ENCODE peak calls at places on chromosomes 6 and 20, in seven cellular contexts. One of them, this sample, is unnamed.

GRCh38 chr20:19304886-19305415 is 92.5 kb downstream of the SLC24A3 start:
- DNase-seq in H1: no peak
- DNase-seq in neuronal stem cell: no peak
- DNase-seq in H9: no peak
- DNase-seq in IMR-90: no peak
- DNase-seq in mesenchymal stem cell: no peak
- DNase-seq in trophoblast cell: no peak
- DNase-seq in this sample: no peak

GRCh38 chr20:25486377-25486776 is 78.9 kb downstream of the GINS1 start:
- DNase-seq in mesenchymal stem cell: no peak
- DNase-seq in neuronal stem cell: no peak
- DNase-seq in trophoblast cell: no peak
- DNase-seq in H1: no peak
- DNase-seq in H9: no peak
- DNase-seq in IMR-90: peak; percentile 40
- DNase-seq in this sample: no peak

GRCh38 chr6:89559487-89559886 is 79.1 kb downstream of the LYRM2 start:
- DNase-seq in H9: no peak
- DNase-seq in H1: no peak
- DNase-seq in neuronal stem cell: no peak
- DNase-seq in trophoblast cell: no peak
- DNase-seq in IMR-90: no peak
- DNase-seq in mesenchymal stem cell: no peak
- DNase-seq in this sample: no peak

GRCh38 chr6:140915001-140915950 is 1217.4 kb upstream of the GJE1 start:
- DNase-seq in trophoblast cell: no peak
- DNase-seq in H9: no peak
- DNase-seq in IMR-90: no peak
- DNase-seq in mesenchymal stem cell: no peak
- DNase-seq in H1: no peak
- DNase-seq in neuronal stem cell: no peak
- DNase-seq in this sample: no peak

GRCh38 chr6:99026135-99026534 is 78.4 kb upstream of the FBXL4 start:
- DNase-seq in mesenchymal stem cell: no peak
- DNase-seq in H9: no peak
- DNase-seq in IMR-90: no peak
- DNase-seq in neuronal stem cell: peak; percentile 15
- DNase-seq in H1: no peak
- DNase-seq in trophoblast cell: no peak
- DNase-seq in this sample: peak; percentile 59

GRCh38 chr6:722077-722524 is 29.2 kb upstream of the EXOC2 start:
- DNase-seq in trophoblast cell: peak; percentile 64
- DNase-seq in IMR-90: peak; percentile 90
- DNase-seq in H1: peak; percentile 75
- DNase-seq in mesenchymal stem cell: peak; percentile 91
- DNase-seq in neuronal stem cell: peak; percentile 53
- DNase-seq in H9: peak; percentile 63
- DNase-seq in this sample: peak; percentile 73

GRCh38 chr20:8152183-8152582 is 20.1 kb downstream of the PLCB1 start:
- DNase-seq in H1: no peak
- DNase-seq in H9: no peak
- DNase-seq in mesenchymal stem cell: peak; percentile 32
- DNase-seq in trophoblast cell: no peak
- DNase-seq in IMR-90: peak; percentile 65
- DNase-seq in neuronal stem cell: no peak
- DNase-seq in this sample: no peak

GRCh38 chr6:142693446-142693845 is 251.5 kb downstream of the HIVEP2 start:
- DNase-seq in mesenchymal stem cell: peak; percentile 72
- DNase-seq in trophoblast cell: no peak
- DNase-seq in IMR-90: peak; percentile 68
- DNase-seq in H1: no peak
- DNase-seq in H9: no peak
- DNase-seq in neuronal stem cell: no peak
- DNase-seq in this sample: no peak

GRCh38 chr20:56859751-56860366 is 230.8 kb downstream of the TFAP2C start:
- DNase-seq in IMR-90: no peak
- DNase-seq in H1: peak; percentile 56
- DNase-seq in H9: peak; percentile 48
- DNase-seq in neuronal stem cell: no peak
- DNase-seq in mesenchymal stem cell: peak; percentile 11
- DNase-seq in trophoblast cell: no peak
- DNase-seq in this sample: peak; percentile 89

GRCh38 chr6:163036251-163036650 is 308.5 kb downstream of the PACRG start:
- DNase-seq in neuronal stem cell: no peak
- DNase-seq in H1: no peak
- DNase-seq in H9: no peak
- DNase-seq in mesenchymal stem cell: no peak
- DNase-seq in trophoblast cell: no peak
- DNase-seq in IMR-90: no peak
- DNase-seq in this sample: no peak
- H3K4ac ChIP-seq in neuronal stem cell: no peak overlapping the region
- H3K4ac ChIP-seq in H1: no peak overlapping the region
- H3K4ac ChIP-seq in H9: no peak overlapping the region
- H3K4ac ChIP-seq in mesenchymal stem cell: no peak overlapping the region
- H3K4ac ChIP-seq in trophoblast cell: no peak overlapping the region
- H3K4ac ChIP-seq in IMR-90: no peak overlapping the region
- H3K4ac ChIP-seq in this sample: no peak overlapping the region

GRCh38 chr6:149423946-149424440 is 23.9 kb downstream of the SUMO4 start:
- DNase-seq in IMR-90: no peak
- DNase-seq in trophoblast cell: no peak
- DNase-seq in mesenchymal stem cell: no peak
- DNase-seq in H1: no peak
- DNase-seq in H9: no peak
- DNase-seq in neuronal stem cell: no peak
- DNase-seq in this sample: no peak
- H2BK5ac ChIP-seq in IMR-90: no peak overlapping the region
- H2BK5ac ChIP-seq in trophoblast cell: no peak overlapping the region
- H2BK5ac ChIP-seq in mesenchymal stem cell: no peak overlapping the region
- H2BK5ac ChIP-seq in H1: peak overlapping the region; percentile 1
- H2BK5ac ChIP-seq in H9: no peak overlapping the region
- H2BK5ac ChIP-seq in neuronal stem cell: no peak overlapping the region
- H2BK5ac ChIP-seq in this sample: no peak overlapping the region

GRCh38 chr6:169200931-169201514 is 52.6 kb downstream of the THBS2 start:
- DNase-seq in neuronal stem cell: no peak
- DNase-seq in mesenchymal stem cell: no peak
- DNase-seq in H1: no peak
- DNase-seq in IMR-90: no peak
- DNase-seq in trophoblast cell: no peak
- DNase-seq in H9: no peak
- DNase-seq in this sample: no peak
- H3K4ac ChIP-seq in neuronal stem cell: no peak overlapping the region
- H3K4ac ChIP-seq in mesenchymal stem cell: no peak overlapping the region
- H3K4ac ChIP-seq in H1: no peak overlapping the region
- H3K4ac ChIP-seq in IMR-90: no peak overlapping the region
- H3K4ac ChIP-seq in trophoblast cell: no peak overlapping the region
- H3K4ac ChIP-seq in H9: no peak overlapping the region
- H3K4ac ChIP-seq in this sample: no peak overlapping the region

GRCh38 chr6:49949062-49949461 is 14.9 kb downstream of the DEFB114 start:
- DNase-seq in neuronal stem cell: no peak
- DNase-seq in IMR-90: no peak
- DNase-seq in H1: no peak
- DNase-seq in trophoblast cell: no peak
- DNase-seq in mesenchymal stem cell: no peak
- DNase-seq in H9: no peak
- DNase-seq in this sample: no peak
- H2BK5ac ChIP-seq in neuronal stem cell: no peak overlapping the region
- H2BK5ac ChIP-seq in IMR-90: no peak overlapping the region
- H2BK5ac ChIP-seq in H1: no peak overlapping the region
- H2BK5ac ChIP-seq in trophoblast cell: no peak overlapping the region
- H2BK5ac ChIP-seq in mesenchymal stem cell: no peak overlapping the region
- H2BK5ac ChIP-seq in H9: no peak overlapping the region
- H2BK5ac ChIP-seq in this sample: no peak overlapping the region

This sample was measured in mesendoderm.